ENCODE peak calls at places on chromosomes 12 and 14, in five cellular contexts. One of them, this sample, is unnamed.

GRCh38 chr14:30257946-30258661 is 300.9 kb upstream of the G2E3 start:
- DNase-seq in NCI-H1092: no peak
- DNase-seq in SK-MEL-5: no peak
- DNase-seq in HFFc6: no peak
- DNase-seq in stimulated activated CD4-positive, alpha-beta T cell treated with anti-CD3 and anti-CD28 coated beads, Interleukin-2, amount 100 ng/mL, for 24 hours: no peak
- DNase-seq in this sample: no peak

GRCh38 chr14:68982581-68982980 is 3.5 kb upstream of the ACTN1 start:
- DNase-seq in NCI-H1092: no peak
- DNase-seq in SK-MEL-5: no peak
- DNase-seq in stimulated activated CD4-positive, alpha-beta T cell treated with anti-CD3 and anti-CD28 coated beads, Interleukin-2, amount 100 ng/mL, for 24 hours: no peak
- DNase-seq in HFFc6: peak
- DNase-seq in this sample: no peak

GRCh38 chr12:123151679-123152454 is 977 bp upstream of the PITPNM2 start:
- DNase-seq in SK-MEL-5: no peak
- DNase-seq in HFFc6: no peak
- DNase-seq in NCI-H1092: no peak
- DNase-seq in stimulated activated CD4-positive, alpha-beta T cell treated with anti-CD3 and anti-CD28 coated beads, Interleukin-2, amount 100 ng/mL, for 24 hours: no peak
- DNase-seq in this sample: no peak

GRCh38 chr12:93813972-93814821 is 137.0 kb downstream of the CRADD start:
- DNase-seq in SK-MEL-5: peak
- DNase-seq in NCI-H1092: peak
- DNase-seq in HFFc6: no peak
- DNase-seq in stimulated activated CD4-positive, alpha-beta T cell treated with anti-CD3 and anti-CD28 coated beads, Interleukin-2, amount 100 ng/mL, for 24 hours: no peak
- DNase-seq in this sample: no peak

GRCh38 chr14:73833024-73833423 is 18.6 kb upstream of the PTGR2 start:
- DNase-seq in SK-MEL-5: peak
- DNase-seq in HFFc6: no peak
- DNase-seq in NCI-H1092: no peak
- DNase-seq in stimulated activated CD4-positive, alpha-beta T cell treated with anti-CD3 and anti-CD28 coated beads, Interleukin-2, amount 100 ng/mL, for 24 hours: no peak
- DNase-seq in this sample: no peak

GRCh38 chr12:99609455-99610181 is 37.9 kb upstream of the GARIN6 start:
- DNase-seq in SK-MEL-5: peak
- DNase-seq in stimulated activated CD4-positive, alpha-beta T cell treated with anti-CD3 and anti-CD28 coated beads, Interleukin-2, amount 100 ng/mL, for 24 hours: no peak
- DNase-seq in NCI-H1092: no peak
- DNase-seq in HFFc6: no peak
- DNase-seq in this sample: no peak

GRCh38 chr12:6563448-6564050 is 4.5 kb downstream of the NOP2 start:
- DNase-seq in NCI-H1092: no peak
- DNase-seq in SK-MEL-5: peak
- DNase-seq in HFFc6: no peak
- DNase-seq in stimulated activated CD4-positive, alpha-beta T cell treated with anti-CD3 and anti-CD28 coated beads, Interleukin-2, amount 100 ng/mL, for 24 hours: peak
- DNase-seq in this sample: no peak

GRCh38 chr12:93101367-93101766 is 172.3 kb upstream of the EEA1 start:
- DNase-seq in stimulated activated CD4-positive, alpha-beta T cell treated with anti-CD3 and anti-CD28 coated beads, Interleukin-2, amount 100 ng/mL, for 24 hours: no peak
- DNase-seq in HFFc6: no peak
- DNase-seq in SK-MEL-5: no peak
- DNase-seq in NCI-H1092: no peak
- DNase-seq in this sample: no peak

GRCh38 chr12:28905220-28905940 is 243.7 kb upstream of the FAR2 start:
- DNase-seq in stimulated activated CD4-positive, alpha-beta T cell treated with anti-CD3 and anti-CD28 coated beads, Interleukin-2, amount 100 ng/mL, for 24 hours: no peak
- DNase-seq in SK-MEL-5: no peak
- DNase-seq in NCI-H1092: no peak
- DNase-seq in HFFc6: no peak
- DNase-seq in this sample: no peak

GRCh38 chr12:52037248-52037861 is 13.9 kb upstream of the NR4A1 start:
- DNase-seq in HFFc6: no peak
- DNase-seq in SK-MEL-5: no peak
- DNase-seq in NCI-H1092: no peak
- DNase-seq in stimulated activated CD4-positive, alpha-beta T cell treated with anti-CD3 and anti-CD28 coated beads, Interleukin-2, amount 100 ng/mL, for 24 hours: no peak
- DNase-seq in this sample: no peak

This sample was measured in NCI-H1436 treated with DMSO at 0.1 percent for 48 hours.